ENCODE peak calls at places on chromosome 7, in five cellular contexts. Z is uterus, T is fibroblast of lung, P is heart left ventricle, W is gastrocnemius medialis. B is an unnamed sample. For H3K36me3 and H3K9me3, the result is how much of the 10 kb centered on the place peaks cover.

GRCh38 chr7:126529833-126530232 is 722.9 kb downstream of the GRM8 start:
- DNase-seq in T (peak), W (no peak), Z (no peak), P (no peak), B (no peak)

GRCh38 chr7:30616318-30616717 is 21.6 kb downstream of the GARS1 start:
- DNase-seq in T (peak), W (no peak), P (no peak), Z (no peak), B (no peak)

GRCh38 chr7:117053407-117053806 is 100.1 kb downstream of the ST7 start:
- DNase-seq in P (no peak), T (no peak), Z (no peak), W (no peak), B (no peak)

GRCh38 chr7:75691793-75692543 is 46.8 kb downstream of the HIP1 start:
- DNase-seq in T (no peak), W (no peak), Z (no peak), P (no peak), B (no peak)

GRCh38 chr7:46654546-46655443 is 733.7 kb upstream of the IGFBP3 start:
- DNase-seq in T (peak), P (no peak), W (no peak), Z (no peak), B (no peak)

GRCh38 chr7:71267734-71268133 is 135.8 kb downstream of the GALNT17 start:
- DNase-seq in W (no peak), P (no peak), T (no peak), Z (no peak), B (no peak)

GRCh38 chr7:128852537-128853254 is 10.0 kb upstream of the ATP6V1F start:
- DNase-seq in P (no peak), T (no peak), W (no peak), Z (no peak), B (no peak)

GRCh38 chr7:20440472-20441105 is 109.9 kb downstream of the ITGB8 start:
- DNase-seq in T (peak), Z (no peak), W (no peak), P (no peak), B (no peak)

GRCh38 chr7:91949221-91950009 is 8.8 kb downstream of the AKAP9 start:
- DNase-seq in P (no peak), Z (no peak), T (peak), W (no peak), B (no peak)

GRCh38 chr7:136869006-136869961 is 832 bp downstream of the CHRM2 start:
- DNase-seq in P (peak), W (no peak), Z (no peak), T (peak), B (no peak)

GRCh38 chr7:80890391-80890790 is 28.5 kb downstream of the SEMA3C start:
- DNase-seq in W (no peak), T (peak), Z (no peak), P (no peak), B (no peak)

GRCh38 chr7:51732066-51732465 is 415.5 kb upstream of the COBL start:
- DNase-seq in Z (no peak), W (no peak), T (no peak), P (no peak), B (no peak)

GRCh38 chr7:121034929-121035328 is 46.4 kb downstream of the CPED1 start:
- DNase-seq in P (no peak), Z (no peak), T (no peak), W (no peak), B (no peak)
- H3K36me3 ChIP-seq in P (under half), Z (under half), T (under half), W (under half), B (under half)

DNA sequence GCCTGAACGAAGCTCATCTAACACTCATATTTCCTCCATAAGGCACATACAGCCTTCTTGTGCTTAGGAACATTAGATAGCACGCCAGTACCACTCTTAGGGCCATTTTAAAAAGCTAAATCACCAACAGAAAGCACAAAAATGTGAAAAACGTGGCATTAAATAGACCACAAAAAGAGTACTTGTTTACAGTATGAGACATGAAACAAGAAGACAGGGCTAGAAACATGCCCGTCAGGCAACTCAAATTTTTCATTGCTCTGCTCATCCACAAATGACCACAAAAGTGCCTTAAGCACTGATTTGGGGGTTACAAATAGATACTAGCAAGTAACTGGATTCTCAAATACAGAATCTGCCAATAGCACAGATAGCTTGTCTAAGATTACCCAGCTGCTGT is 67.8 kb downstream of the ELMO1 start:
- DNase-seq in Z (no peak), T (no peak), P (no peak), W (no peak), B (no peak)
- H3K9me3 ChIP-seq in Z (under half), T (under half), P (under half), W (under half), B (under half)

GRCh38 chr7:520503-521161 is 986 bp upstream of the PDGFA start:
- DNase-seq in Z (peak), W (no peak), T (peak), P (no peak), B (no peak)
- H3K27ac ChIP-seq in Z (peak), W (peak), T (no peak), P (peak), B (no peak)

GRCh38 chr7:130891254-130892094 is 157.5 kb upstream of the KLF14 start:
- DNase-seq in Z (peak), P (peak), T (peak), W (peak), B (peak)

GRCh38 chr7:130887182-130888016 is 153.4 kb upstream of the KLF14 start:
- DNase-seq in W (peak), P (no peak), T (peak), Z (no peak), B (peak)

GRCh38 chr7:130888468-130888867 is 154.5 kb upstream of the KLF14 start:
- DNase-seq in Z (no peak), W (peak), P (no peak), T (no peak), B (no peak)

GRCh38 chr7:130888017-130888371 is 154.0 kb upstream of the KLF14 start:
- DNase-seq in W (peak), P (no peak), Z (no peak), T (peak), B (no peak)

DNA sequence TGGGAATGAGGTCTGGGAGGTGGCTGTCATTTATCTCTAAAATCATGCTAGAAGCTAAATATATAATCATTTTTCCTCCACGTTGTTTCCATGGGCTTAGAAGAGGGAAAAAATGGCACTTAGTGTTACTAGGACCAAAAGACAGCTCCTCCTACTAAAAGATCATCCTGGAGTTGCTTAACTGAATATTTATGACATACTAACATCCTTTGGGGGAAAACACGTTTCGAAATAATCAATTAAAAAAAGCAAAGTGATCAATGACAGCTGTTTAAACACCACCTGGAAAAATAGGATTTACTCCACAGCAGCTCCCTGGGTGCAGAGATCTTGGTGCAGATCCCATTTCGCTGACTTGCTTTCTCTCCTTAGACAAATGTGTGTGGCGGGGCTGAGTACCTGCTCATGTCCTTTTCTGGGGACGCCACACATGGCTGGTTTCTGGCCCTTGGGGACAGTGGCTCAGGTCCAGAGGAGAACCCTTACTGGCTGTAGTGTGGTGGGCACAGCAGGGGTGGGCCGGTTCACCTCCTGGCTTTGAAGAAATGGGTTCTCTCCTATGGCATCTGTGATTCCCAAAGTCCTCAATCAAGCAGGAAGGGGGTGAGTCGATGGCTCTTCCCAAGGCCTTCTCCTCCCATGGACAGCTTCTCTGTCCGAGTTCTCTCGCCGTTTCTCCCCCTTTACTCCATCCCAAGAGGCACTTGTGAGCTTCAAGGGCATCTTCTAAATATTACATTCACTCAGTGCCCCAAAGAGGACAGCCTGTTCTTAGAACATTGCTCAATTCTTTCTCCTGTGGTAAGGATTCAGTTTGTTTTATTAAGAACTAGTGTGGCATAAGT is 156.4 kb upstream of the KLF14 start:
- DNase-seq in P (no peak), T (no peak), W (peak), Z (no peak), B (no peak)
- H3K36me3 ChIP-seq in P (under half), T (under half), W (under half), Z (under half), B (half or more)

GRCh38 chr7:7720750-7721621 is 2.6 kb upstream of the RPA3 start:
- DNase-seq in P (no peak), W (no peak), Z (no peak), T (no peak), B (no peak)
- H3K9me3 ChIP-seq in P (under half), W (under half), Z (under half), T (under half), B (under half)

GRCh38 chr7:139682136-139683013 is 95.4 kb downstream of the HIPK2 start:
- DNase-seq in P (no peak), Z (no peak), W (no peak), T (peak), B (peak)
- H3K27ac ChIP-seq in P (peak), Z (no peak), W (peak), T (peak), B (peak)

GRCh38 chr7:44650772-44651171 is 44.3 kb downstream of the OGDH start:
- DNase-seq in W (peak), P (peak), T (no peak), Z (no peak), B (no peak)
- H3K36me3 ChIP-seq in W (under half), P (half or more), T (under half), Z (under half), B (under half)

GRCh38 chr7:158101821-158102450 is 485.7 kb downstream of the PTPRN2 start:
- DNase-seq in W (no peak), T (no peak), Z (no peak), P (no peak), B (peak)
- H3K9me3 ChIP-seq in W (under half), T (under half), Z (under half), P (under half), B (under half)

GRCh38 chr7:38565289-38565688 is 65.9 kb downstream of the AMPH start:
- DNase-seq in P (no peak), Z (no peak), W (no peak), T (no peak), B (no peak)
- H3K27ac ChIP-seq in P (no peak), Z (no peak), W (no peak), T (no peak), B (no peak)

B was measured in SJSA1.